ENCODE peak calls at places on chromosomes 12 and 14, in four cellular contexts. B is cardiac muscle cell, P is upper lobe of right lung, H is RWPE2. N is an unnamed sample.
A peak's percentile ranks its signal among the peaks of the same experiment; 100 is the strongest.

GRCh38 chr14:106039400-106039799 is 513.0 kb downstream of the TMEM121 start:
- DNase-seq in B (no peak), P (peak; percentile 78), H (no peak), N (no peak)

GRCh38 chr14:50944647-50945413 is 547 bp upstream of the PYGL start:
- DNase-seq in B (peak; percentile 58), P (peak; percentile 79), H (peak; percentile 74), N (peak; percentile 21)

GRCh38 chr12:66901136-66901932 is 222.5 kb upstream of the GRIP1 start:
- DNase-seq in B (no peak), P (no peak), H (no peak), N (no peak)

GRCh38 chr12:88693837-88694445 is 113.7 kb upstream of the KITLG start:
- DNase-seq in B (no peak), P (no peak), H (no peak), N (no peak)

GRCh38 chr12:93166891-93167307 is 210.8 kb upstream of the NUDT4 start:
- DNase-seq in B (no peak), P (no peak), H (no peak), N (no peak)

GRCh38 chr12:125143491-125143890 is 78.3 kb downstream of the AACS start:
- DNase-seq in B (peak; percentile 73), P (no peak), H (no peak), N (no peak)

GRCh38 chr12:26126340-26127284 is 1.8 kb upstream of the BHLHE41 start:
- DNase-seq in B (peak; percentile 90), P (peak; percentile 92), H (peak; percentile 57), N (peak; percentile 89)

GRCh38 chr12:98464155-98464554 is 51.2 kb upstream of the TMPO start:
- DNase-seq in B (peak; percentile 93), P (no peak), H (no peak), N (no peak)

GRCh38 chr14:87877877-87878276 is 115.1 kb downstream of the GALC start:
- DNase-seq in B (no peak), P (no peak), H (no peak), N (no peak)

GRCh38 chr14:56590535-56590951 is 10.9 kb downstream of the TMEM260 start:
- DNase-seq in B (peak; percentile 8), P (no peak), H (no peak), N (no peak)

GRCh38 chr12:116053479-116054195 is 223.9 kb downstream of the MED13L start:
- DNase-seq in B (peak; percentile 97), P (no peak), H (no peak), N (peak; percentile 73)

GRCh38 chr12:49990269-49990668 is 17.5 kb downstream of the AQP6 start:
- DNase-seq in B (peak; percentile 60), P (no peak), H (no peak), N (no peak)

GRCh38 chr12:19572920-19573558 is 133.7 kb downstream of the AEBP2 start:
- DNase-seq in B (peak; percentile 73), P (no peak), H (no peak), N (no peak)

GRCh38 chr12:25382311-25383106 is 131.8 kb upstream of the KRAS start:
- DNase-seq in B (no peak), P (no peak), H (no peak), N (no peak)

GRCh38 chr14:23578560-23579310 is at the start of gene JPH4:
- DNase-seq in B (no peak), P (no peak), H (no peak), N (no peak)

GRCh38 chr14:77654001-77654431 is 37.6 kb upstream of the SPTLC2 start:
- DNase-seq in B (no peak), P (no peak), H (no peak), N (no peak)

GRCh38 chr14:52473557-52473956 is 78.7 kb downstream of the TXNDC16 start:
- DNase-seq in B (peak; percentile 63), P (no peak), H (no peak), N (no peak)

GRCh38 chr14:49621114-49621881 is 699 bp downstream of the MGAT2 start:
- DNase-seq in B (peak; percentile 65), P (peak; percentile 91), H (peak; percentile 80), N (peak; percentile 65)

GRCh38 chr14:100148837-100149731 is 10.4 kb downstream of the DEGS2 start:
- DNase-seq in B (no peak), P (no peak), H (no peak), N (no peak)

GRCh38 chr12:4117386-4118016 is 156.1 kb upstream of the CCND2 start:
- DNase-seq in B (no peak), P (no peak), H (peak; percentile 34), N (no peak)

GRCh38 chr12:109551108-109551507 is 22.2 kb downstream of the MMAB start:
- DNase-seq in B (no peak), P (no peak), H (no peak), N (no peak)

GRCh38 chr12:52800259-52800917 is 4.5 kb upstream of the KRT3 start:
- DNase-seq in B (no peak), P (peak; percentile 25), H (no peak), N (no peak)

GRCh38 chr14:105337966-105338365 is 23.4 kb downstream of the PACS2 start:
- DNase-seq in B (peak; percentile 56), P (no peak), H (peak; percentile 65), N (peak; percentile 75)

GRCh38 chr12:43362910-43363694 is 188.9 kb downstream of the ADAMTS20 start:
- DNase-seq in B (no peak), P (no peak), H (no peak), N (no peak)

GRCh38 chr12:20370841-20371240 is 2.5 kb downstream of the PDE3A start:
- DNase-seq in B (no peak), P (no peak), H (no peak), N (no peak)

GRCh38 chr12:88122666-88123065 is 19.2 kb downstream of the CEP290 start:
- DNase-seq in B (no peak), P (no peak), H (no peak), N (no peak)

GRCh38 chr12:118025168-118025567 is 8.7 kb downstream of the RFC5 start:
- DNase-seq in B (no peak), P (no peak), H (no peak), N (no peak)

GRCh38 chr12:113719911-113720591 is 246.1 kb downstream of the RBM19 start:
- DNase-seq in B (no peak), P (no peak), H (no peak), N (no peak)

GRCh38 chr12:43278268-43278832 is 273.7 kb downstream of the ADAMTS20 start:
- DNase-seq in B (no peak), P (no peak), H (no peak), N (no peak)

GRCh38 chr12:91883811-91884210 is 261.8 kb downstream of the BTG1 start:
- DNase-seq in B (no peak), P (no peak), H (no peak), N (no peak)

GRCh38 chr12:116358850-116359761 is 81.6 kb upstream of the MED13L start:
- DNase-seq in B (peak; percentile 98), P (peak; percentile 96), H (peak; percentile 71), N (peak; percentile 84)

DNA sequence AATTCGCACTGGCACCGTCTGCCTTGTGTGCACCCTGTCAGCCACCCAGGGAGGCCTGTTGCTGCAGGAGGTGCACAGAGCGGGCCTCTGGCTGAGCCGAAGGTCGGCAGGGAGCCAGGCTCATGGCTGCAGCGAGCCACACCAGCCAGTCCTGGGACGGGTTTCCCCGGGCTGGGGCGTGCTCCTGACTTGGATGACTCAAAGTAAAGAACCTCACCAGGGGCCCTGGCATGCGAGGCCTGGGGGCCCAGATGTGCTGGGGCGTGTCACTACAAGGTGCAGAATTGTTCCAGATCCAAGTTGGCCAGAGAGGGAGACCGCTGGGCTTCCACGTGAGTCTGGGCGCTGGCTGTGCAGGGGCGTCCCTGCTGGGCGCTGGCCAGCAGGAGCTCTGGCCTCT is 34.5 kb downstream of the FBRSL1 start:
- DNase-seq in B (no peak), P (no peak), H (peak; percentile 99), N (no peak)
- H3K4me1 ChIP-seq in B (no peaks in the 10 kb centered on the region), P (no peaks in the 10 kb centered on the region), H (peaks cover 15% of the 10 kb centered on the region), N (peaks cover 6% of the 10 kb centered on the region)

GRCh38 chr12:34119366-34119765 is 97.1 kb downstream of the ALG10 start:
- DNase-seq in B (no peak), P (no peak), H (no peak), N (no peak)

GRCh38 chr12:34124608-34125007 is 102.3 kb downstream of the ALG10 start:
- DNase-seq in B (no peak), P (no peak), H (no peak), N (no peak)

GRCh38 chr12:34126805-34127204 is 104.5 kb downstream of the ALG10 start:
- DNase-seq in B (no peak), P (no peak), H (no peak), N (no peak)

GRCh38 chr12:34126239-34126641 is 103.9 kb downstream of the ALG10 start:
- DNase-seq in B (no peak), P (no peak), H (no peak), N (no peak)

GRCh38 chr12:34121360-34121759 is 99.1 kb downstream of the ALG10 start:
- DNase-seq in B (no peak), P (no peak), H (no peak), N (no peak)
- H3K9me3 ChIP-seq in B (no peaks in the 10 kb centered on the region), P (no peaks in the 10 kb centered on the region), H (no peaks in the 10 kb centered on the region), N (no peaks in the 10 kb centered on the region)

DNA sequence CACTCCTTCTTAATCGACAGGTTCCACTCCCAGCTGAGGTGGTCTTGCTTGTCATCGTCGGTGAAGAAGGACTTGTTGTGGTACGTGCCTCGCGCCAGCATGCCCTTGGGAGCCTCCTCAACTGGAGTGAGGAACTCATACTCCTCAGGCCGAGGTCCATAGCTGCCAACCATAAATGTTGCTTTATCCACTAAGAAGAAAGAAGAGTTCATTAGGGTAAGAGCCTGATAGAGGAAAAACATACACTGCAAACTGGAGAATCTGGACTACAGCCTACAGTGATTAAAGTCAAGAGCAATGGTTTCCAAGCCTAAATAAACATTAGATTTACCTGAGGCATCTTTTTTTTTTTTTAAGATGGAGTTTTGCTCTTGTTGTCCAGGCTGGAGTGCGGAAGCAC is 4.2 kb upstream of the ERP27 start:
- DNase-seq in B (no peak), P (no peak), H (no peak), N (no peak)
- H3K4me1 ChIP-seq in B (no peaks in the 10 kb centered on the region), P (peaks cover 17% of the 10 kb centered on the region), H (no peaks in the 10 kb centered on the region), N (no peaks in the 10 kb centered on the region)

GRCh38 chr14:82676403-82676802 is 1142.8 kb upstream of the SEL1L start:
- DNase-seq in B (no peak), P (no peak), H (no peak), N (no peak)
- H3K9me3 ChIP-seq in B (no peaks in the 10 kb centered on the region), P (no peaks in the 10 kb centered on the region), H (no peaks in the 10 kb centered on the region), N (no peaks in the 10 kb centered on the region)

DNA sequence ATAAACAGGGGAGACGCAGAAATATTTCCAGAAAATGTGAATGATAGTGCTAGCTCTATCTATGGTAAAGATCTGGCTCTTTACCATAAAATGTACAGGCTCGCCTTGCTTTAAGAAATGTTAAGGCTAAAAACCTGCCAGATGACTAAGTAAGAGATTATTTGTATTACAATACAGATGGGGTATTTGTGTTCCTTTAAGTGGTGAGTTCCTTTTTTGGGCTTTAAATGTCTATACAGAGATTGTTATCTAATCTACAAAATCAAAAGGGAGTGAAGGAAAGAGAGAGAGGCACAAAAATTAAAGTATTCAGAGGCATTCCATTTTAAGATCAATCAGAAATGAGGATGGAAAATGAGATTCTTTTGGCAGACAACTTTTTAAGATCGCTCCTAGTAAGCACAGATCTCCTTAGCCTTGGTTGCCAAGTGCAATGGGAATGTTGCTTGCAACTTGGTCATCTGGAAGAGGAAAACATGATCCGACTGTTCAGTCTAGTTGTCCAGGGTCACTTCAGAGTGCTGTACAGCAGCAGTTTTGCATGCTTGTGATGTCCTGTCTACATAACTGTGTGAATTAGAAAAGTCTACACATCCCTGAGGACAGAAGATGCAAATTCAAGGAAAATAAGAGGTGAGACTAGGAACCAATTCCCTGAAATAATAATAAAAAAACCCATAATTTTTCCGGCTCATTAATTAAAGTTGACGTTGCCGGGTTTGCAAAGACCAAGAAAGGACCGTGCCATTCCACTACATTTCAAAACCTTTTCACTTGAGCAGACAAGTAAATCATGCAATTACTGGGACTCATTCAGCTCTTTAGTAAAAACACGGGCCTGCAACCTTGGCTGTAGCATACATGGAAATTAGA is 380.8 kb downstream of the EGLN3 start:
- DNase-seq in B (peak; percentile 16), P (no peak), H (no peak), N (no peak)
- H3K4me1 ChIP-seq in B (no peaks in the 10 kb centered on the region), P (no peaks in the 10 kb centered on the region), H (peaks cover 41% of the 10 kb centered on the region), N (peaks cover 3% of the 10 kb centered on the region)

GRCh38 chr12:14275886-14276285 is 89.6 kb upstream of the ATF7IP start:
- DNase-seq in B (no peak), P (no peak), H (no peak), N (no peak)
- H3K9me3 ChIP-seq in B (no peaks in the 10 kb centered on the region), P (no peaks in the 10 kb centered on the region), H (no peaks in the 10 kb centered on the region), N (no peaks in the 10 kb centered on the region)

N was measured in gastrocnemius medialis.